ENCODE peak calls at places on chromosome 20, in nine cellular contexts. C is sigmoid colon, K is iPS DF 6.9, R is NCI-H226, F is A549, D is ureter, N is AG09309, Y is NCI-H1694 treated with DMSO at 0.1 percent for 48 hours, H is lung microvascular endothelial cell. P is an unnamed sample.

GRCh38 chr20:62010551-62011402 is 54.9 kb downstream of the TAF4 start:
- DNase-seq in F (peak), C (no peak), Y (peak), N (peak), K (peak), H (peak), R (peak), D (peak), P (no peak)

GRCh38 chr20:10172998-10173655 is 45.5 kb upstream of the SNAP25 start:
- DNase-seq in H (no peak), R (no peak), Y (no peak), K (no peak), F (peak), D (no peak), N (no peak), C (no peak), P (no peak)

GRCh38 chr20:51533291-51534172 is 9.0 kb downstream of the NFATC2 start:
- DNase-seq in Y (no peak), H (peak), D (no peak), N (no peak), F (peak), R (no peak), K (no peak), C (no peak), P (no peak)

GRCh38 chr20:31989030-31989645 is 21.1 kb upstream of the CCM2L start:
- DNase-seq in N (no peak), Y (no peak), R (no peak), C (no peak), K (no peak), D (no peak), F (no peak), H (no peak), P (no peak)

GRCh38 chr20:50472693-50473610 is 37.2 kb upstream of the PTPN1 start:
- DNase-seq in F (no peak), H (no peak), C (no peak), N (no peak), K (no peak), Y (no peak), D (no peak), R (no peak), P (no peak)

GRCh38 chr20:63635431-63636141 is 8.7 kb upstream of the GMEB2 start:
- DNase-seq in N (no peak), R (no peak), Y (no peak), K (no peak), C (no peak), D (no peak), F (no peak), H (no peak), P (no peak)

GRCh38 chr20:14712302-14712739 is 374.9 kb upstream of the FLRT3 start:
- DNase-seq in F (peak), D (peak), C (no peak), N (no peak), H (no peak), Y (no peak), R (peak), K (no peak), P (no peak)

GRCh38 chr20:1802385-1803215 is 92.6 kb upstream of the SIRPA start:
- DNase-seq in D (peak), C (peak), N (no peak), K (no peak), Y (no peak), F (peak), H (peak), R (no peak), P (no peak)

GRCh38 chr20:37524859-37525708 is 2.6 kb downstream of the BLCAP start:
- DNase-seq in N (no peak), F (no peak), K (no peak), Y (no peak), R (peak), H (no peak), D (no peak), C (no peak), P (no peak)

GRCh38 chr20:61754976-61755778 is 310.5 kb downstream of the TAF4 start:
- DNase-seq in D (no peak), Y (no peak), K (no peak), C (no peak), H (no peak), N (no peak), R (no peak), F (no peak), P (no peak)

GRCh38 chr20:23386304-23387117 is 24.5 kb downstream of the GZF1 start:
- DNase-seq in N (no peak), K (no peak), Y (no peak), D (no peak), R (no peak), F (no peak), H (peak), C (no peak), P (no peak)

GRCh38 chr20:46111028-46111835 is 6.9 kb upstream of the CD40 start:
- DNase-seq in K (no peak), F (no peak), H (no peak), Y (no peak), D (no peak), N (no peak), R (no peak), C (peak), P (no peak)

GRCh38 chr20:44448753-44449546 is 26.7 kb upstream of the TTPAL start:
- DNase-seq in C (no peak), F (peak), K (peak), N (no peak), R (no peak), D (no peak), H (peak), Y (peak), P (no peak)

GRCh38 chr20:56781108-56781739 is 152.1 kb downstream of the TFAP2C start:
- DNase-seq in C (no peak), H (no peak), R (peak), D (peak), F (peak), N (no peak), Y (no peak), K (no peak), P (no peak)

GRCh38 chr20:46835418-46835817 is 59.2 kb upstream of the EYA2 start:
- DNase-seq in C (no peak), F (peak), R (no peak), H (no peak), K (no peak), Y (no peak), N (no peak), D (no peak), P (no peak)

GRCh38 chr20:43825635-43826034 is 89.0 kb upstream of the TOX2 start:
- DNase-seq in D (no peak), H (no peak), K (no peak), N (no peak), Y (no peak), C (peak), F (no peak), R (no peak), P (no peak)